ENCODE peak calls at places on chromosome 16, in five cellular contexts. E is psoas muscle, P is ascending aorta, H is tibial artery, L is GM23248. R is an unnamed sample. For H3K4me1, the result is how much of the 10 kb centered on the place peaks cover.

GRCh38 chr16:28307936-28308335 is 15.6 kb downstream of the SBK1 start:
- DNase-seq in E (no peak), P (no peak), H (no peak), L (no peak), R (no peak)

GRCh38 chr16:10668322-10669045 is 26.2 kb downstream of the TEKT5 start:
- DNase-seq in E (no peak), P (no peak), H (no peak), L (peak), R (no peak)

GRCh38 chr16:27107185-27107592 is 40.5 kb downstream of the C16orf82 start:
- DNase-seq in E (no peak), P (no peak), H (no peak), L (no peak), R (no peak)

GRCh38 chr16:88014954-88015805 is 63.9 kb downstream of the BANP start:
- DNase-seq in E (no peak), P (no peak), H (no peak), L (no peak), R (peak)

GRCh38 chr16:53892155-53892554 is 188.2 kb downstream of the FTO start:
- DNase-seq in E (no peak), P (no peak), H (peak), L (peak), R (no peak)

GRCh38 chr16:69106491-69107291 is 1.2 kb downstream of the HAS3 start:
- DNase-seq in E (no peak), P (no peak), H (no peak), L (peak), R (no peak)

GRCh38 chr16:68626557-68626956 is 18.6 kb upstream of the CDH3 start:
- DNase-seq in E (no peak), P (no peak), H (no peak), L (peak), R (no peak)

GRCh38 chr16:49055824-49056545 is 225.7 kb downstream of the CBLN1 start:
- DNase-seq in E (no peak), P (no peak), H (no peak), L (no peak), R (no peak)

GRCh38 chr16:56041556-56042140 is 149.6 kb upstream of the GNAO1 start:
- DNase-seq in E (no peak), P (no peak), H (no peak), L (peak), R (no peak)

DNA sequence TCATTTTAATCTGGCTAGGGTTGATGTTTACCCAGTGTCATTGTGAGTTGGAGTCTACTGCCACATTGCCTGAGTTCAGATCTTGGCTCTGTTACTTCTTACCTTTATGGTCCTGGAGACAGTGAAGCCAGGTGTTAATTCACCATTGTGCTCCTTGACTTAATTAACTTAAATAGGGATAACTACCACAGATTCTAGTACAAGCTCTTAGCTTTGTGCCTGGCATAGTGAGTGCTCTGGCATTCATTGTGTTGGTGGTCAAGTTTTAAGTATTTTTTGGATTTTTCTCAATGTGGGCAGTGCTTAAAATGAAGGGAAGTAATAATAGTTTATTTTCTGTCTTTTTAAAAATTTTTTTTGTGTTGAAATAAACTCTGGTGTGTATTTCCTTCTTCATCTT is 4.6 kb downstream of the HAPSTR1 start:
- DNase-seq in E (no peak), P (no peak), H (no peak), L (no peak), R (no peak)
- H3K27ac ChIP-seq in E (no peak), P (peak), H (no peak), L (peak), R (peak)

DNA sequence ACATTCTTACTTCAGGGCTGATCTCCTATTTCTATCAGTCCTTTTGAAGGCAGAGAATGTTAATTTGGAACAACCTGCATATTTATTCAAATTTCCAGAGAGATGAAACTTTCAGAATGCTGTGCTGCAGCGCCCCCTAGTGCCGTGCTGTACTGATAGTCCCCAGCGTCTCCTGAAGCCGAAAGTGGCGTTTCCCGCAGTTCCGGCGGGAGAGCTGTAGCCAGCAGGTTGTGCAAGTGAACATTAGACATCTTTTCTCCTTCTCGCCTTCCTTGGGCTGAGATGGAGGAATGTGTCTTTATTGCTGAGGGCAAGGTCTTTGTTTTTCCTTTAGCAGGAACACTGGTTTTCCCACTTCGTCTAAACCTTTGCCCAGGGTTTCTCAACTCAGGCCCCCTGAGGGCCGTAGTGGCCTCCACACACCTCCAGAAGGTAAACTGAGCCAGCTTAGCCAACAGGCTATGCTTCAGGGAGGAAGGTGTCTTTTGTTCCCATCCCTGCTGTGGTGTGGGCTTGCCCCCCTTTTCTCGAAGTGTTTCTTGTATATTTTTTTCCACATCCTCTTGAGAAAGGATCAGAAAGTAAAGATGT is 26.4 kb downstream of the USP10 start:
- DNase-seq in E (peak), P (peak), H (peak), L (peak), R (peak)
- H3K4me1 ChIP-seq in E (half or more), P (under half), H (under half), L (under half), R (half or more)

GRCh38 chr16:30069575-30070462 is 4.3 kb downstream of the ALDOA start:
- DNase-seq in E (peak), P (no peak), H (no peak), L (no peak), R (peak)
- H3K4me3 ChIP-seq in E (peak), P (no peak), H (no peak), L (peak), R (no peak)

GRCh38 chr16:58120216-58120615 is 9.0 kb downstream of the CFAP20 start:
- DNase-seq in E (no peak), P (no peak), H (no peak), L (no peak), R (no peak)

GRCh38 chr16:58121132-58121531 is 8.0 kb downstream of the CFAP20 start:
- DNase-seq in E (no peak), P (no peak), H (no peak), L (peak), R (no peak)

GRCh38 chr16:58118801-58119508 is 10.2 kb downstream of the CFAP20 start:
- DNase-seq in E (no peak), P (no peak), H (no peak), L (peak), R (peak)

GRCh38 chr16:58116529-58116928 is 12.7 kb downstream of the CFAP20 start:
- DNase-seq in E (no peak), P (no peak), H (no peak), L (no peak), R (peak)

DNA sequence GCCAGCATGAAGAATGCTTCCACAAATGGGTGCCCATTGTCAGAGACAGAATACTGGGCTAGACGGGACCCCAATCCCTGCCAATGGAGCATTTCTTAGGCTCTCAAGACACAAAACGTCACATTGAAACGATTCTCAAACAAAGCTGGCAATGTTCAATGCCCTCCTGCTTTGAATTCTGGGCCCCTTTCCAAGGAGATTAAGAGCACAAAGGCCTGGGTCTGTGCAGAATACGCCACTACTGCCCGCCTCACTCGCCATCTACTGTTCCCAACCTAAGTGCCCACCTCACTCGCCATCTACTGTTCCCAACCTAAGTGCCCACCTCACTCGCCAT is 9.7 kb downstream of the CFAP20 start:
- DNase-seq in E (no peak), P (no peak), H (no peak), L (no peak), R (no peak)
- H3K27ac ChIP-seq in E (no peak), P (no peak), H (no peak), L (no peak), R (no peak)

DNA sequence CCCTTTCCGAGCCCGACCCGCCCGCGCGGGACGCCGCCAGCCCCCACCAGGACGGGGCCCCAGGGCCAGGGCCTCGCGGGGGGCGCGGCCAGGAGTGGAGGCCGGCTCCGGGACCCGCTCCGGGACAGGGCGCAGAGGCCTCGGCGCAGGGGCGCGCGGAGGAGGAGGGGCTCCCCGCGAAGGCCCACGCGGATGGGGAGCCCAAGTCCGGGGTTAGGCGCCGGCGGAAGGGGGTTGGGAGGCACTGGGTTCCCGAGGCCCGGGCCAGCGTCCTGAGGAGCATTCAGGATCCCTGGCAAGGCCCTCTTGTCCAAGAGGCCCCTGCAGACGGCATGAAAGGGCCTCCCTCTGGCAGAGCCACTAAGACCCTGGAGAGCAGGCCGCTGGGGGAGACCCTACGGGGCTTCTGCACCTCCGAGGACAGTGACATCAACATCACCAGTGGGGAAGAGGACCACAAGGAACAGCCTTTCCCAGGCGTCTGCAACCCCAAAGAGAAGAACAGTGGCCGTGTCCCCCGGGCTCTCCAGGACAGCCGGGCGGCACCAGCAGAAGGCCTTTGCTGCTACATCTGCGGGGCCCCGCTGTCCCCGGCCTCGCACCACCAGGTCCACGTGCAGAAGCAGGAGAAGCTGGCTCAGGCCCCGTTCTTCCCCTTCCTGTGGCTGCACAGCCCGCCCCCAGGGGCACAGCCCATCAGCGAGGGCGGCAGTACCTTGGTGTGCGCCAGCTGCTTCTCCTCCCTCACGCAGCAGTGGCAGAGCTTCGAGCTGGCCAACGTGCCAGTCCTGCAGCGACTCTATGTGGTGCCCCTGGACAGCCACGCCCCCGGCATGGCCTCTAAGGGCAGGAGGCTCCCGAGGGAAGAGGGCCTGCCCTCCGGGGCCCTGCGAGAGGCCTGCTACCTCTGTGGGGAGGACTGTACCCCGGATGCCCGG is 58.1 kb upstream of the CIBAR2 start:
- DNase-seq in E (peak), P (no peak), H (no peak), L (peak), R (peak)
- H3K4me1 ChIP-seq in E (half or more), P (under half), H (half or more), L (under half), R (under half)

DNA sequence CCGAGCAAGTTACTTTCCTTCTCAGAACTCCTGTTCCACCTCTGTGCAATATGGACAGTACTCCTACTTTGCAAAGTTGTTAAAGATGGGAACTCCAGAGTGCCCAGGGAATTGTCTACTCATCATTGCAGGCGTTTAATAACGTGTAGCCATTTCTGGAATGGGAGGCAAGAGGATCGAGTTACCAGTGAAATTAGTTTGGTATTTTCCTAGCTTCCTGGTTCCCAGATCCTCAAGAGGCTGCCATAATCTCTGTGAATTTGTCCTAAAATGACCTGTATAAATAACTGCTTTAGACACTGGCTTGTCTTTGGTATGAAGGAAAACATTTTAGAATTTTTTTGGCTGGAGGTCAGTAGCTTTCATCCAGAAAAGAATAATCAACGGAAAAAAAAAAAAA is 27.7 kb downstream of the WWOX start:
- DNase-seq in E (no peak), P (no peak), H (no peak), L (peak), R (no peak)
- H3K4me3 ChIP-seq in E (no peak), P (no peak), H (no peak), L (peak), R (no peak)

GRCh38 chr16:22425847-22426246 is 51.4 kb upstream of the CDR2 start:
- DNase-seq in E (no peak), P (no peak), H (no peak), L (no peak), R (no peak)
- H3K27ac ChIP-seq in E (no peak), P (peak), H (peak), L (peak), R (no peak)

GRCh38 chr16:75263963-75264445 is 12.6 kb upstream of the BCAR1 start:
- DNase-seq in E (peak), P (peak), H (peak), L (peak), R (no peak)
- H3K4me1 ChIP-seq in E (half or more), P (under half), H (half or more), L (under half), R (under half)

GRCh38 chr16:3289998-3290673 is 6.8 kb downstream of the ZNF263 start:
- DNase-seq in E (no peak), P (no peak), H (no peak), L (no peak), R (no peak)

GRCh38 chr16:3292604-3293003 is 9.3 kb downstream of the ZNF263 start:
- DNase-seq in E (no peak), P (no peak), H (no peak), L (peak), R (no peak)

GRCh38 chr16:3295783-3296182 is 9.4 kb downstream of the TIGD7 start:
- DNase-seq in E (no peak), P (no peak), H (no peak), L (no peak), R (no peak)

GRCh38 chr16:3295209-3295608 is 10.0 kb downstream of the TIGD7 start:
- DNase-seq in E (no peak), P (no peak), H (no peak), L (no peak), R (no peak)
- H3K4me3 ChIP-seq in E (no peak), P (no peak), H (no peak), L (no peak), R (no peak)

R was measured in RWPE2.